ENCODE peak calls at places on chromosomes 2 and 18, in five cellular contexts. T is cardiac muscle cell, P is A549, Z is GM23248, H is psoas muscle. N is an unnamed sample. For H3K4me1, the result is how much of the 10 kb centered on the place peaks cover.

GRCh38 chr2:7180641-7181370 is 263.6 kb downstream of the RNF144A start:
- DNase-seq in T (no peak), P (peak), Z (peak), H (no peak), N (no peak)

GRCh38 chr2:144517825-144518699 is 1.9 kb downstream of the ZEB2 start:
- DNase-seq in T (no peak), P (no peak), Z (peak), H (no peak), N (no peak)

GRCh38 chr2:125296742-125297141 is 1271.7 kb downstream of the CNTNAP5 start:
- DNase-seq in T (no peak), P (no peak), Z (no peak), H (no peak), N (no peak)

GRCh38 chr18:11726556-11726955 is 37.5 kb downstream of the GNAL start:
- DNase-seq in T (no peak), P (no peak), Z (no peak), H (no peak), N (no peak)

GRCh38 chr2:172489682-172490081 is 62.3 kb downstream of the ITGA6 start:
- DNase-seq in T (no peak), P (no peak), Z (peak), H (no peak), N (no peak)

GRCh38 chr18:49457616-49458015 is 2.8 kb downstream of the DYM start:
- DNase-seq in T (no peak), P (no peak), Z (no peak), H (no peak), N (no peak)

GRCh38 chr18:56245856-56246575 is 392.4 kb downstream of the TXNL1 start:
- DNase-seq in T (no peak), P (no peak), Z (peak), H (no peak), N (peak)

GRCh38 chr2:16495812-16496211 is 169.8 kb downstream of the CYRIA start:
- DNase-seq in T (no peak), P (no peak), Z (no peak), H (no peak), N (no peak)

GRCh38 chr18:54154231-54154630 is 70.2 kb downstream of the MBD2 start:
- DNase-seq in T (no peak), P (no peak), Z (no peak), H (no peak), N (no peak)

GRCh38 chr2:189601043-189601442 is 20.5 kb upstream of the SLC40A1 start:
- DNase-seq in T (no peak), P (no peak), Z (peak), H (no peak), N (no peak)

GRCh38 chr2:105052773-105053172 is 14.9 kb downstream of the MRPS9 start:
- DNase-seq in T (no peak), P (no peak), Z (no peak), H (no peak), N (no peak)

GRCh38 chr2:866009-866680 is 84.5 kb upstream of the SNTG2 start:
- DNase-seq in T (no peak), P (no peak), Z (no peak), H (peak), N (no peak)

GRCh38 chr2:168182850-168183249 is 64.5 kb downstream of the STK39 start:
- DNase-seq in T (no peak), P (no peak), Z (no peak), H (no peak), N (no peak)

GRCh38 chr18:70384181-70384790 is 95.4 kb downstream of the SOCS6 start:
- DNase-seq in T (no peak), P (peak), Z (peak), H (no peak), N (peak)

GRCh38 chr18:13577091-13577697 is 149.2 kb downstream of the FAM210A start:
- DNase-seq in T (no peak), P (no peak), Z (peak), H (no peak), N (peak)

GRCh38 chr2:135916232-135916631 is 40.0 kb upstream of the MCM6 start:
- DNase-seq in T (peak), P (peak), Z (peak), H (no peak), N (no peak)

GRCh38 chr18:26039203-26039602 is 51.2 kb downstream of the SS18 start:
- DNase-seq in T (no peak), P (no peak), Z (no peak), H (no peak), N (no peak)

GRCh38 chr2:85601771-85602475 is 575 bp downstream of the TMEM150A start:
- DNase-seq in T (no peak), P (no peak), Z (peak), H (peak), N (peak)

GRCh38 chr18:51654441-51655326 is 457.2 kb upstream of the MEX3C start:
- DNase-seq in T (no peak), P (no peak), Z (no peak), H (no peak), N (peak)

GRCh38 chr2:16515709-16516108 is 149.9 kb downstream of the CYRIA start:
- DNase-seq in T (no peak), P (no peak), Z (no peak), H (no peak), N (no peak)

GRCh38 chr2:46812381-46813024 is 103.1 kb downstream of the MCFD2 start:
- DNase-seq in T (no peak), P (no peak), Z (peak), H (peak), N (peak)

DNA sequence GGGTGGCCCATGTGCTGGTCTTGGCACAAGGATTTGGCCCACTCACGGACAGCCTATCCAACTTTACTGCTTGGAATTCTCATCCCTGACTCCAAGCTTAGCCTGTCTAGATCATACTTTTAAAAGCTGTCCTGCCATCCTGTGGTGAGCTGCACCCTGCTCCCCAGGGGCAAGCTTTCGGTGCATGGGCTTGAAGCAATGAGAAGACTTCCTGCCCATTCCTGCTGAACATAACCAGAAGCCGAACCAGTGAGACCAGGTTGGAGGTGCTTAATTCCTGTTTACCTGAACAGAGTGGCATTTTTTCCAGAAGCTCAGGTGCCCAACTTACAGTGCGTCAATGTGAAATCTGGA is 154.5 kb downstream of the ANTXR1 start:
- DNase-seq in T (no peak), P (no peak), Z (no peak), H (no peak), N (peak)
- H3K4me1 ChIP-seq in T (under half), P (under half), Z (half or more), H (under half), N (half or more)

GRCh38 chr2:214489181-214489580 is 78.3 kb downstream of the VWC2L start:
- DNase-seq in T (no peak), P (no peak), Z (no peak), H (no peak), N (no peak)
- H3K4me3 ChIP-seq in T (no peak), P (no peak), Z (no peak), H (no peak), N (no peak)

DNA sequence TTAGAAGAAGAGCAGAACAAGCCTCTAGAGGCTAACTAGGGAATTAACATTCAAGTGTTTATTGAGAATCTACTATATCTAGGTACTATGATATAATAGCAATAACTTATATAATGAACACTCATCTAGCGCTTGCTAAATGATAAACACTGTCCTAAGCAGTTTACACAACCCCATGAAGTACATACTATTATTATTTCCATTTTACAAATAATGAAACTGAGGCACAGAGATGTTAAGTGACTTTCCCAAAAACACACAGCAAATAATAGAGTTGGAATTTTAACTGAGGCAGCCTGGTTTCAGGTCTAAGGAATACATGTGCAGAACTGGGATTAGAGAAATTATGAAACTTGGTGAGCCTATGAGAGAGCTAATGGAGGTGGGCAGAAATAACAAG is 893.4 kb downstream of the CPS1 start:
- DNase-seq in T (no peak), P (no peak), Z (no peak), H (no peak), N (no peak)
- H3K27ac ChIP-seq in T (no peak), P (no peak), Z (no peak), H (no peak), N (no peak)

GRCh38 chr2:123808243-123808642 is 216.8 kb upstream of the CNTNAP5 start:
- DNase-seq in T (no peak), P (no peak), Z (no peak), H (no peak), N (no peak)
- H3K4me1 ChIP-seq in T (under half), P (under half), Z (under half), H (under half), N (under half)

DNA sequence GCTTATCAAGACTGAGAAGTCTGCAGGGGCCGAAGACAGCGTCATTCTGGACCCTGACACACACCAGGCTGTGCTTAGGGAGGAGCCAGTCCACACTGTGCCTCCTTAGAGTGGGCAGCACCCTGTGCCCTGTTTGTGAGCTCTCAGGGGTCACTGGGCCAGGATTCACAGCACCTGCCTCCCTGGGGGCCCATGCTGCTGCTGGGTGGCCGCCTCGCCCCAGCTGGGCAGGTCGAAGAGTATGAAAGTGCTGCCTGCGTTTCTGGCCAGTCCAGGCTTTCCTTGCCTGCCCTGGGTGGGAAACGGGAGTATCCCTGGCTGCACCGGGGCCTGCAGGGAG is 15.4 kb upstream of the GPR55 start:
- DNase-seq in T (no peak), P (no peak), Z (no peak), H (no peak), N (peak)
- H3K4me3 ChIP-seq in T (no peak), P (no peak), Z (no peak), H (no peak), N (no peak)

DNA sequence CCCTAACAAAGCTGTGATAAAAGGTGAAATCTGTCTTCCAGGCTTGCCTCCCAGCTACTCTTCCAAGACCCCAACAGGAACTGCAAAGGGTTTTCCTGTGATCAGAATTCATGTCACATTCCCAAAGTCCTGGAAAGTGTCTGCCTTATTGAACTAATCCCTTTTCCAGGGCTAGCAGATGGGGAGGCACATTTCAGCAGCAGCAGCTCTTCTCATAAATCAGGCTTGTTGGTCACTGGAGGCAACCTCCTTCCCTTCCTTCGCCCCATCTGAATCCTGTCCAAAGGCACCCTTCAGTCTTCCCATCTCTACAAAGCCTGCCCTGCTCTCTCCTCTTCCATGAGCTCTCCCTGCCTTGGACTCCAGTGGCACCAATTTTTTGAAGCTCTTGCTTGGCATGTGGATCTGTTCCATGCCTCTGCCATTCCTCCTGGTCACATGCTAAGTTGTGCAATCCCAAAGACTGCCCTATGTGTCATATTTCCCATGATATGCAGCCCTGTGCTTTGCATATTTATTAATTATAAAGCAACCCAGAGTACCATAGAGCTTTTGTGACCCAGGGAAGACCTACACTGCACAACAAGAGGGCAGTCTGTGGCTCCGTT is 70.3 kb downstream of the ANTXR1 start:
- DNase-seq in T (no peak), P (peak), Z (peak), H (no peak), N (no peak)
- H3K27ac ChIP-seq in T (no peak), P (peak), Z (peak), H (peak), N (peak)

DNA sequence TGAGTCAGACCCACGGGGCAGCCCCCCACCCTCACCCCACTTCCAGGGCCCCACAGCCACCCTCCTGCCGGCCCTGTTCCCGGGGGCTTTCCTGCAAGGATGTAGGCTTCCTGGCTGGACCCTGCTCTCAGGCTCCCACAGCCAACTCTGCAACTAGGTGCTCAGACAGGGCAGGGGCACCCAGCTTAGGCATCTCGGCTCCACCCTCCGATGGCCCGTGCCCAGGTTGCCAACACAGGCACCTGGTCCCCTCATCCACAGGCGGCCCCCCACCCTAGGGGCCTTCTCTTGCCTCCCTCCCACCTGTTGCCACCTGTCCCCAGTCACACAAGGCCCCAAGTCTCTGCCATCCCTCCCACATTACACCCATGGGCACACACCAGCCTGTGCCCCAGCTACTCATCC is 34.6 kb downstream of the HS6ST1 start:
- DNase-seq in T (no peak), P (no peak), Z (no peak), H (peak), N (peak)
- H3K4me1 ChIP-seq in T (under half), P (under half), Z (under half), H (under half), N (under half)

GRCh38 chr2:96509114-96509846 is 4.1 kb upstream of the NEURL3 start:
- DNase-seq in T (peak), P (peak), Z (peak), H (peak), N (peak)
- H3K4me3 ChIP-seq in T (no peak), P (no peak), Z (no peak), H (peak), N (no peak)

DNA sequence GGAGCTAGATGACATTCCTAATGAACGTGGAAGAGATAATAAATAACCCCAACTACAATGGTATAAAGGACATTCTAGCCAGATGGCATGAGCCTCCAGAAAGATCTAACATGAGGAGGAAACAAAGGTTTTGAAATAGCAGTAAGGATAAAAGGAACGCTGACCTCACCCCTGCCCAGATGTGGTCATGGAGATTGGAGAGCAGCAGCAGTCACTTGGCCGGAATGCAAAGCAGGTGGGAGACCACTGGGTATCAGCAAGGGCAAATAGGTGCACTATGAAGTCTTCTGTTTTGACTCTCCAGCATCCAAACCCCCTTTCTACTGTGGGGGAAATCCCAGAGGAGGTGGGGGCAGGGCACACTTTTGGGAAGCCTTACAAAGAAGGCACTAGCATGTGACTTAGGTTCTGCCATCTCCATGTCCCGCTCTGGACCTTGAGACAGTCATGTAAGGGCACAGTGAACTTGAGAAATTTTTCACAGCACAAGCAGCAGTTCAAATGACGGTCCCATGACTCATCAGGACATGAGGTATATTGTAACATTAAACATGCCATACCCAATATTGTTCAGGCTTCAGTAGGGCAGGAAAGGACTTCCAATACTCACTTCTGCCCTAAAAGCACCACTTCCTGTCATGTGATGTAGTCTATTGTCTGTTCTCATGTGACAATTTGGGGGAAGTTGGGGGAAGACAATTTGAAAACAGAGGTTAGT is 55.2 kb downstream of the METTL4 start:
- DNase-seq in T (no peak), P (peak), Z (peak), H (no peak), N (peak)
- H3K27ac ChIP-seq in T (no peak), P (peak), Z (peak), H (peak), N (peak)

DNA sequence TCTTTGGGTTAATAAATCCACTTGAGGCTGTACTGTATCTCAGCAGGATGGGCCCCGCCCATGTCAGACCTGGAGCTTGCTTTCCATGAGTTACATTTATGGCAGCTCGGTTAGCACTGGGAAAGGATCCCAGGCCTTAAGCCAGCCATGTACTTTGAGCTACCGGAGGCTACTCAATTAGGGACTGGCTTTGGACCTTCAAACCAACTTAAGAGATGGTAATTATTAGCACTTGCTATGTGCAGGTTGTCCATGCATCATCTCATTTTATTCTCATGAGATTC is 64.4 kb downstream of the ACTR2 start:
- DNase-seq in T (no peak), P (no peak), Z (no peak), H (no peak), N (no peak)
- H3K4me1 ChIP-seq in T (under half), P (under half), Z (under half), H (under half), N (under half)

N was measured in osteoblast.